ENCODE peak calls at places on chromosomes 5 and 9, in four cellular contexts. O is H9, Y is HCT116, E is mammary epithelial cell. K is an unnamed sample.

GRCh38 chr5:39299962-39300361 is 64.3 kb downstream of the C9 start:
- DNase-seq in O (no peak), Y (no peak), E (no peak), K (no peak)

GRCh38 chr5:64678400-64678799 is 11.9 kb upstream of the SHISAL2B start:
- DNase-seq in O (no peak), Y (no peak), E (peak), K (no peak)

GRCh38 chr9:1018121-1018520 is 32.0 kb upstream of the DMRT2 start:
- DNase-seq in O (peak), Y (peak), E (no peak), K (no peak)

GRCh38 chr5:166907314-166907713 is 1384.1 kb upstream of the WWC1 start:
- DNase-seq in O (no peak), Y (no peak), E (peak), K (peak)

GRCh38 chr9:124381073-124381945 is 33.9 kb downstream of the PSMB7 start:
- DNase-seq in O (no peak), Y (no peak), E (peak), K (peak)

GRCh38 chr5:128774605-128775004 is 190.7 kb upstream of the SLC27A6 start:
- DNase-seq in O (no peak), Y (no peak), E (peak), K (peak)

GRCh38 chr9:109799792-109800191 is 19.8 kb downstream of the PALM2AKAP2 start:
- DNase-seq in O (no peak), Y (no peak), E (peak), K (peak)

GRCh38 chr9:32376295-32376694 is 8.1 kb upstream of the ACO1 start:
- DNase-seq in O (no peak), Y (no peak), E (no peak), K (no peak)

GRCh38 chr5:38672059-38672791 is 115.8 kb upstream of the LIFR start:
- DNase-seq in O (no peak), Y (no peak), E (no peak), K (peak)

GRCh38 chr9:26975728-26976707 is 19.8 kb downstream of the IFT74 start:
- DNase-seq in O (peak), Y (peak), E (peak), K (peak)

GRCh38 chr5:472076-472655 is 29.2 kb downstream of the EXOC3 start:
- DNase-seq in O (no peak), Y (no peak), E (peak), K (peak)

GRCh38 chr5:98206566-98206965 is 566.9 kb upstream of the RGMB start:
- DNase-seq in O (no peak), Y (no peak), E (no peak), K (no peak)

GRCh38 chr5:168649306-168649705 is 70.1 kb upstream of the PANK3 start:
- DNase-seq in O (no peak), Y (no peak), E (peak), K (no peak)

GRCh38 chr9:10876333-10876732 is 263.5 kb upstream of the PTPRD start:
- DNase-seq in O (no peak), Y (no peak), E (no peak), K (peak)

GRCh38 chr5:119036101-119036762 is 34.7 kb upstream of the DMXL1 start:
- DNase-seq in O (no peak), Y (peak), E (peak), K (peak)

GRCh38 chr9:131642496-131643083 is 97.3 kb downstream of the PRRT1B start:
- DNase-seq in O (no peak), Y (no peak), E (no peak), K (no peak)

GRCh38 chr5:39424751-39425524 is at the start of gene DAB2:
- DNase-seq in O (peak), Y (peak), E (peak), K (peak)

DNA sequence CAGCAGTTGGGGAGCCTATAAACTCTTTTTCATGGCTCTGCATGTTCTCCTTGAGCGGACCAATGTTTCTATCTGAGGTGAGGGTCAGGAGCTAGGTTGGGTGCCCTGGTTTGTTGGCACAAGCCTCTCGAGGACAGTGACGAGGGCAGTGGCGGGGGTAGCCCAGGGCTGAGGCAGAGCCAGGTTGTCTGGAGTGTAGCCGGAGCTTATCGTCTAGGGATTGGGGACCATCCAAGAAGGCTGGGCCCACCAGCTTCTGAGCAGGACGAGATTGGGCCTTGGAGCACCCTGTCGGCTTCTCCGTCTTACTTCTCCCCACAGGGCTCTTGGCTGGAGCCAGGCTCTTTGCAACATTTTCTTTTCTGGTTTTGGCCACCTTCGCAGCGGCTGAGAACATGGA is 13.2 kb upstream of the CCL21 start:
- DNase-seq in O (no peak), Y (no peak), E (no peak), K (no peak)
- H2AFZ ChIP-seq in O (no peak), Y (no peak), E (no peak), K (no peak)

GRCh38 chr5:82641362-82641988 is 363.3 kb upstream of the RPS23 start:
- DNase-seq in O (no peak), Y (peak), E (peak), K (peak)

GRCh38 chr5:82640901-82641300 is 362.7 kb upstream of the RPS23 start:
- DNase-seq in O (no peak), Y (no peak), E (no peak), K (no peak)

GRCh38 chr5:82639393-82640144 is 361.4 kb upstream of the RPS23 start:
- DNase-seq in O (no peak), Y (no peak), E (no peak), K (peak)

DNA sequence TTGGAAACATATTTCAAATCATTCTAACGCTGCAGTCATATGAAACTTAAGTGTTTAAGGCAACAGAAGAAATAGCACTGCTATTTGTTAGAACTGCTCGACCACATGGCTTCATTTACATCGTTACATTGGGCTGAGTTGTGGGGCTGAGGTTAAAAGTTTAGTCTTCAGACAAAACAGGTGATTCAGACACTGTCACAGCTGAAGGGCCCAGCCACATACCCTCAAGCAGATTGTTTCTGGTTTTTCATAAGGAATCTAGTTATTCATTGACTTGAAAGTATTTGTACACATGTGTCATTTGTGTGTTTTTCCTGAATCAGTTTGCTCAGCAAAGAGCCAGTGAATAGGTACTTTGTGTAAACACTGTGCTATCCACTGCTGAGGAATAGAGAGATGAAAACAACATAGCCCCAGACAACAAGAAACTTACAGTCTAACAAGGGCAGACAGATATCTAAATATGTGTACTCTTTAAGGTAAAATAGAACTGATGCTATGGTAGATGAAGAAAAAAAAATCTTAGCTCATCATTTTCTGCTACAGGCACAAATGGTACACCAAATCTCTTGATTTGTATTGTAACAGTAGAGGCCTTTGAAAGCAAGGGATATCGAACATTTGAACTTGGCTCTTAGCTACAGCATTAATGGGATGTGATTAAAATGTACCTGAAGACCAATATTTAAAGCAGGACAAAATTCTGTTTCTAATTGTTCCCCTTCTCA is 357.6 kb upstream of the RPS23 start:
- DNase-seq in O (no peak), Y (peak), E (peak), K (peak)
- H3K4me2 ChIP-seq in O (no peak), Y (no peak), E (no peak), K (peak)

DNA sequence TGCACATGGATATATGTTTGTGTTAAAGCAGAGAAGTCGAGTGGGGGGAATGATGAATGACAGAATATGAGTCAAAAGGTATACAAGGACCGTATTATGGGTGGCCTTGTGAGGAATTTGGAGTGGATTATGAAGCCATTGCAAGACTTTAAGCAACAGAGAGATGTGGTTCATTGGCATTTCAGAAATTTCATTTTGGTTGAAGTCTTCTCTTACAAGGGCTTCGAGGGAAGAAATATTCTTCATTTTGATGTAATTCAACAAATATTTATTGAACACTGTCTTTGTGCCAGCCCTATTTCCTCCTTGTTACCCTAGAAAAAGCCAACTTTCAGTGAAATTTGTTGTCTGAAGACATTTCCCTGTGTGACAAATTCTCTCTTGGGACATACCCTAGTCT is 83.9 kb upstream of the SLCO6A1 start:
- DNase-seq in O (no peak), Y (no peak), E (no peak), K (peak)
- H2AFZ ChIP-seq in O (no peak), Y (no peak), E (no peak), K (no peak)

DNA sequence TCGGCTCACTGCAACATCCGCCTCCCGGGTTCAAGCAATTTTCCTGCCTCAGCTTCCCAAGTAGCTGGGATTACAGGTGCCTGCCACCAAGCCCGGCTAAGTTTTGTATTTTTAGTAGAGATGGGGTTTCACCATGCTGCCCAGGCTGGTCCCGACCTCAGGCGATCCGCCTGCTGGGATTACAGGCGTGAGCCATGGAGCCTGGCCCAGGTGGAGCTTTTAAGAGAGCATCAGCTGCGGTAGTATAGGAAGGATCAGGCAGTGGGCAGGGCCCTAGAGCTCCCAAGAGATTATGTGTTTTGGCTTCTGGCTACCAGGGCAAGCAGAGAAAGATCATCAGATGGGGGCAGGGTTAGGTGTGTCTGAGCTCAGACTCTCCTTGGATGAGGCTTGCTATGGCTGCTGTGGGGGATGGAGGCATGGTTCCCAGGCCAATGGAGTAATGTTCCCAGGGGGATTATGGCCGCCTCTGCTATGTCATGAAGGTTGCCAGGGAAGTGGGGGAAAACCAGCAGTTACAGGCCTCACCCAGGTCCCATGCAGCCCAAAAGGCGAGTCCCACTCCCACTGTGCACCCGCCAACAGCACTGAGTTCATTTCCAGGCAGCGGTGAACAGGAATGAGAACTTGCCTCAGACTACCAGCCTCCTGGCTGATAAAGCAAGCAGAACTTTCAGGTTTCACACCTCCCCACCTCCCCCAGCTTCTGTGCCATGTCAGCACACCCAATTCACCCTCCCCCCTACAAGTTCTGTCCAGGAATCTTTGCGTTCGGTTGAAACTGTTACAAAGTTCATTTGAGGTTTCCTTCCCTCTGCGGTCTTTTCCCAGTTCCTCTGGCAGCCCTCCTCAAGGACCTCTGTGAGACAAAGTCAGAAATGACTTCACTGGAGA is 507.6 kb downstream of the SPATA31D1 start:
- DNase-seq in O (no peak), Y (no peak), E (no peak), K (no peak)
- H3K4me2 ChIP-seq in O (no peak), Y (no peak), E (no peak), K (no peak)

DNA sequence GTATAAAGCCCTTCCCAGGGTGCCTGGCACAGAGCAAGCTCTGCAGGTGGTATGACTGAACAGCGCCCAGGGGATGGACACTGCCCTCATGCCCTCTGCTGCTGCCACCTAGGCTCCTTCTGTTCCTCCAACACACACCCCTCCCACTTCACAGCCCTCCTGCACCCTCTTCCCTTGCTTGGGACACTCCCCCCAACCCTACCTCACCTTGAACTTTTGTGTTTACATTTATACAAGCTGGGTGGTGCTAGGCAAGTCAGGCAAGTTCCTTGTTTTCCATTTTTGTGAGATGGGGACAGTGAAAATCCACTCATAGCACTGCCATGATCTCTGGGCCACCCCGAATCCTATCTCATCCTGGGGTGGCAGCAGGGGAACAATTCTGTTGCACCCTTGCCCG is 18.8 kb upstream of the CORO2A start:
- DNase-seq in O (no peak), Y (no peak), E (no peak), K (no peak)
- H2AFZ ChIP-seq in O (no peak), Y (no peak), E (no peak), K (no peak)

DNA sequence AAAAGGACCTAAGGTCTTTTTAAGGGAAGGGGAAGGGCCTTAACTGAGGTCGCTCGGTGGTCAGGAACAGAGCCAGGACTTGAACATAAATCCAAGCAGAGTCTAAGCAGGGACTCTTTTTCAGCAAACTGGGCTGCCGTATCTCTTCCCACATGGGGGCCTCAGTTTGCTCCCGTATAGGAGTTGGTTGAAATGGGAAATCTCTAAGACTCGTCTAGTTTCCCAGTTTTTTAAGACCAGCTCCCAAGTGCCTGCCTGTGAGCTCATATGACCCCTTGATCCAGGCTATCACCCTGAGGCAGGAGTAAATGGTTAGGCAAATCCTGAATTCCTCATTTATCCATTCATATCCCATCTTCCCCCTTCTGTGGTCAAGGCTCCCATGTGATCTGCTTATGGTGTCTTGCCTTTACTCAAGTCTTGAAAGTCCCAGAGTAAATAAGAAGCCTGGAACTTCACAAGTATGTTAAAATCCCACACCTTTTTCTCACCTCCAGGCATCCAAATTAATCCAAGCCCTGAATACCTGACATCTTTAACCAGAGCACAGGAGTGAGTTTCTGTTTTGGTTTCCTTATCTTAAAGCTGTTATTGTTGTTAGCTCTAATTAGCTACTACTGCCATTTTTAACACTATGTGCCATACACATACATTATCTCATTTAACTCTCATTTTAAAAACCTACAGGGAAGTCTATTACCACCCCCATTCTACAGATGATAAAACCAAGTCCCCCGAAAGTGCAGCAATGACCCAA is 3.0 kb downstream of the ARSI start:
- DNase-seq in O (no peak), Y (no peak), E (peak), K (peak)
- H3K4me2 ChIP-seq in O (no peak), Y (no peak), E (peak), K (no peak)

GRCh38 chr5:138065102-138065501 is 18.7 kb upstream of the WNT8A start:
- DNase-seq in O (peak), Y (no peak), E (no peak), K (no peak)
- H2AFZ ChIP-seq in O (no peak), Y (no peak), E (no peak), K (no peak)

DNA sequence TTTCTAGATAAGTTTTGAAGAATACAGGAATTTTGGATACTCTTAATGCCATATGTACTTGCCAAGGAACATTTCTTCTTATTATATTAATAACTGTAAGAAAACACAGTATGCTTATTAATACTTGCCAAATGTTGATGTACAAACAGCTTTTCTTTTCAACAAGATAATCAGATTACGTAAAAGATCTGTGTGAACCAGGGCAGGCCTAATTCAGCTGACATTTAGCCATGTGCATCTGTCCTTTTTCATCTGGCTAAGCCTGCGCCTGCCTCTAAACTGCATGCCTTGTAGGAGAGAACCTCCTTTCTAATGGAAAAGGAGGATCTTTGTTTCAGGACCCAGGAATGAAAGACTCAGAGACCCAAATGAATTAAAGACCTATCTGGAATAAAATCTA is 94.6 kb downstream of the ARRDC3 start:
- DNase-seq in O (no peak), Y (no peak), E (no peak), K (no peak)
- H3K4me2 ChIP-seq in O (no peak), Y (no peak), E (no peak), K (no peak)

DNA sequence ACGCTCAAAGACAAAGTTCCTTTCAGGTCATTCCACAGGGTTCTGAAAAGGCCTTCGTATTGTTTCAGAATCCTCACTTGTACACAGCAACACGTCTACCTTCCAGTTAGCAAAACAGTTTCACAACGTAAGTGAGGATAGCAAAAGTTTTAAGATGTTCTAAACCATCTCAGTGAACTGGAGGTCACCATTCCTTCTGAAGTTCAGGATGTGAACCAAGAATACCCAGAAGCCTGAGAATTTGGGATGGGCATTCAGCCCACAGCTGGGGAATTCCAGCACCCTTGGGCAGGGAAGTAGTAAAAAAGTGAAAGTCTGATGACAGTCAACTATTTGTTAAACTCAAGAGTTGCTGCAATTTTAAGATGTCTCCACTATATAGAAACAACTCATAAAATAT is 224.5 kb downstream of the BNC2 start:
- DNase-seq in O (no peak), Y (no peak), E (peak), K (no peak)
- H2AFZ ChIP-seq in O (no peak), Y (no peak), E (no peak), K (no peak)

K was measured in astrocyte.